ENCODE peak calls at places on chromosomes 16 and 17, in eight cellular contexts. K is spleen, Y is pancreas, H is heart right ventricle, T is heart left ventricle, X is right lobe of liver, P is lower lobe of right lung, G is body of pancreas. I is an unnamed sample. For H3K36me3, the result is how much of the 10 kb centered on the place peaks cover.

GRCh38 chr16:19463468-19464315 is 46.0 kb downstream of the TMC5 start:
- DNase-seq in K (no peak), X (no peak), Y (no peak), T (no peak), G (no peak), P (no peak), H (no peak), I (no peak)

GRCh38 chr17:57938061-57938502 is 17.1 kb downstream of the CUEDC1 start:
- DNase-seq in P (no peak), K (peak), Y (no peak), G (no peak), H (no peak), X (no peak), T (no peak), I (no peak)

GRCh38 chr17:58084317-58084981 is 1.2 kb downstream of the DYNLL2 start:
- DNase-seq in T (no peak), P (peak), K (peak), H (peak), X (peak), Y (peak), G (peak), I (peak)

GRCh38 chr16:54522596-54522995 is 236.0 kb upstream of the IRX3 start:
- DNase-seq in H (peak), P (no peak), Y (no peak), X (no peak), K (no peak), T (no peak), G (no peak), I (no peak)

GRCh38 chr17:76579281-76579680 is 6.4 kb downstream of the ST6GALNAC2 start:
- DNase-seq in P (no peak), Y (no peak), G (no peak), K (no peak), H (no peak), T (no peak), X (no peak), I (no peak)

GRCh38 chr16:89102035-89102776 is 8.6 kb downstream of the ACSF3 start:
- DNase-seq in K (no peak), Y (no peak), P (peak), X (peak), H (no peak), T (peak), G (no peak), I (no peak)

GRCh38 chr17:4892063-4892410 is 7.3 kb upstream of the C17orf107 start:
- DNase-seq in T (no peak), P (no peak), Y (no peak), H (no peak), X (peak), K (no peak), G (no peak), I (no peak)

GRCh38 chr16:21650517-21650916 is 1.9 kb downstream of the IGSF6 start:
- DNase-seq in H (no peak), K (no peak), G (no peak), Y (no peak), T (no peak), P (no peak), X (no peak), I (no peak)

GRCh38 chr16:55526448-55526847 is 17.6 kb downstream of the LPCAT2 start:
- DNase-seq in K (no peak), G (no peak), Y (no peak), P (no peak), H (peak), X (no peak), T (no peak), I (no peak)

GRCh38 chr17:77315551-77316190 is 174.9 kb downstream of the SEC14L1 start:
- DNase-seq in X (peak), K (peak), P (peak), Y (no peak), T (peak), H (no peak), G (no peak), I (peak)

GRCh38 chr17:19403021-19403420 is 8.0 kb upstream of the RNF112 start:
- DNase-seq in P (no peak), Y (no peak), K (no peak), X (no peak), H (no peak), T (no peak), G (no peak), I (no peak)

GRCh38 chr17:7405882-7406825 is 1.5 kb upstream of the NLGN2 start:
- DNase-seq in G (no peak), X (no peak), H (no peak), T (no peak), P (no peak), K (no peak), Y (no peak), I (no peak)

GRCh38 chr17:76873856-76874255 is 5.7 kb downstream of the MGAT5B start:
- DNase-seq in X (no peak), Y (no peak), P (no peak), T (no peak), G (no peak), K (no peak), H (no peak), I (no peak)

GRCh38 chr16:30637952-30638351 is 12.8 kb upstream of the PRR14 start:
- DNase-seq in G (no peak), Y (no peak), H (no peak), K (no peak), X (no peak), P (no peak), T (no peak), I (no peak)

GRCh38 chr17:64491034-64491860 is 5.6 kb downstream of the POLG2 start:
- DNase-seq in H (peak), T (no peak), X (no peak), Y (no peak), P (no peak), K (no peak), G (no peak), I (no peak)

GRCh38 chr17:50835563-50836231 is at the start of gene WFIKKN2:
- DNase-seq in T (no peak), P (no peak), K (no peak), H (no peak), Y (no peak), G (no peak), X (no peak), I (peak)

GRCh38 chr16:71807905-71808592 is 585 bp downstream of the AP1G1 start:
- DNase-seq in T (no peak), X (no peak), G (peak), H (no peak), P (no peak), K (no peak), Y (no peak), I (no peak)

GRCh38 chr16:8882041-8882617 is at the start of gene LITAFD:
- DNase-seq in X (peak), H (no peak), G (no peak), Y (no peak), P (no peak), T (no peak), K (no peak), I (no peak)

GRCh38 chr17:44840936-44841335 is 6.7 kb upstream of the HIGD1B start:
- DNase-seq in X (no peak), H (no peak), Y (no peak), K (no peak), G (no peak), P (no peak), T (no peak), I (no peak)

GRCh38 chr17:42414782-42415409 is 8.2 kb downstream of the CAVIN1 start:
- DNase-seq in G (no peak), P (peak), Y (no peak), H (no peak), T (no peak), K (peak), X (no peak), I (no peak)

GRCh38 chr16:48101069-48101674 is 54.6 kb downstream of the ABCC12 start:
- DNase-seq in Y (no peak), P (no peak), H (no peak), K (no peak), T (no peak), G (peak), X (no peak), I (no peak)

GRCh38 chr17:8192070-8192815 is 2.3 kb upstream of the BORCS6 start:
- DNase-seq in Y (peak), H (peak), G (peak), K (no peak), T (no peak), P (peak), X (peak), I (peak)

DNA sequence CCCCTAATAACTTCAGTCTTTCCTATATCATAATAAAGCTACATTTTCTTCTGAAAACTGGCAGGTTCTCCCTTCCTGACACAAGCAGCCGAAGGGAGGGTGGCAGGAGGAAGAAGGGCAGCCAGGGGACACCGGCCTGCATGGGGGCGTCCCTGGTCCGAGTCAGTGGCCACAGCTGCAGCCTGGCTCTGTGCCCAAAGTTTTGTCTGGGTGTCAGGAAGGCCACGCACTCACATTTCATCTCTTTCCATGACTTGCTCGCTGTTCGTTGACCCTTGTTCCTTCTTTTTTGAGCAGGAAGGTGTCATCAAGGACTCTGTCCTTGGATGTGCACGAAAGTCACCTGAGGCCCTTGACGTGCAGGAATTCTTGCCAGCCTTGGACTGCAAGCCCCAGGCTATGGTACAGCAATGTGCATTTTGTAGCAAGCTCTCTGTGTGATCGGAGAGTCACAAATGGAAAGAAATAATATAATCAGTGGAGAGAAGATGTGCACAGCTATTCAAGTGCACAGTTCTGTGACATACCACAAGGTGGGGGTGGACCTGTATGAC is 93.3 kb downstream of the TNFRSF13B start:
- DNase-seq in Y (no peak), H (no peak), G (no peak), X (no peak), K (peak), T (no peak), P (no peak), I (no peak)
- TF ChIP-seq CTCF in Y (no peak), H (no peak), G (no peak), X (no peak), K (no peak), T (no peak), P (no peak), I (no peak)

GRCh38 chr17:82437325-82437668 is 13.3 kb downstream of the CYBC1 start:
- DNase-seq in G (no peak), P (no peak), K (no peak), T (no peak), X (no peak), Y (no peak), H (no peak), I (no peak)
- H3K36me3 ChIP-seq in G (under half), P (under half), K (under half), T (under half), X (under half), Y (under half), H (under half), I (half or more)

GRCh38 chr16:4566144-4566543 is 10.0 kb downstream of the C16orf96 start:
- DNase-seq in G (no peak), T (no peak), K (no peak), P (no peak), X (no peak), Y (no peak), H (no peak), I (no peak)
- TF ChIP-seq CTCF in G (no peak), T (no peak), K (no peak), P (no peak), X (no peak), Y (no peak), H (no peak), I (no peak)

DNA sequence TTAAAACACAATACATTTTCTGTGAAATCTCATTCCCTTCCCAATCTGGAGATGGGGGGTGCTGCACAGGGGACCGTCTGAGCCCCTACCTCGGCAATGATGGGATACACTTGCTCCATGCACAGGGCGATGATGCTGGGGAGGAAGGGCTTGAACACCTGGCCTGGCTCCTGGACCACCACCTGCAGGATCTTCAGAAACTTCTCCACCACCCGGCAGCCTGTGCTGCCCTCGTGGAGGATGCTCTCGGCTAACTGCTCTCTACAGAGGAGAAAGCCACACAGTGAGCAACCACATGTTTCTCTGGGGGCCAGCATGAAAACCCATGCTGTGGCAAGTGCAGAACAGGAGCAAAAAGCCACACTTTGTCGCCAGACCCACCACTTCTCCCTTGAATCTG is 42.4 kb upstream of the GSG1L start:
- DNase-seq in T (no peak), G (no peak), X (no peak), Y (no peak), H (no peak), K (peak), P (no peak), I (no peak)
- H3K36me3 ChIP-seq in T (half or more), G (half or more), X (half or more), Y (half or more), H (under half), K (half or more), P (half or more), I (half or more)

DNA sequence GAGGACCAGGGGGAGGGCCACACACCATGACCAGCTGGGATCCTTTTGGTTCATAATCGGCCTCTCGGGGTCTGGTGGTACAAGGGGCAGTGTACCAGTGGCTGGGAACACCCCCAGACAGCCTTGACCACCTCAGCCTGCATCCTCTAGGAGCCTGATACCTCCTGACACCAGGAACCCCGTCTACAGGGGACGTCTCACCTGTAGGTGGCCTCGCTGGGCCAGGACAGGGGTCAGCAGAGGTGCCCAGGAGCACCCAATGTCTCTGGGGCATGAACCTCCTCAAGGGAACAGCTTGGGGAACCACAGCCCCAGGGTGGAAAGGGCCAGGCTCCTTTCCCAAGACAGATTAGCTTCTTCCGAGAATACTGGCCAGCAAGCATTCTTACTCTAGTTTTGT is 2.5 kb upstream of the METRNL start:
- DNase-seq in G (no peak), K (no peak), P (no peak), H (no peak), X (no peak), T (no peak), Y (no peak), I (no peak)
- TF ChIP-seq CTCF in G (peak), K (no peak), P (peak), H (peak), X (no peak), T (peak), Y (no peak), I (no peak)

GRCh38 chr17:2883544-2884203 is 87.4 kb downstream of the RAP1GAP2 start:
- DNase-seq in T (no peak), P (no peak), Y (no peak), H (peak), G (peak), K (no peak), X (no peak), I (no peak)
- H3K36me3 ChIP-seq in T (under half), P (under half), Y (under half), H (under half), G (under half), K (under half), X (under half), I (under half)

GRCh38 chr17:28185658-28186057 is 133.3 kb upstream of the TMEM97 start:
- DNase-seq in T (no peak), K (no peak), Y (no peak), H (no peak), P (no peak), X (no peak), G (no peak), I (no peak)
- TF ChIP-seq CTCF in T (no peak), K (no peak), Y (no peak), H (no peak), P (no peak), X (no peak), G (no peak), I (no peak)

GRCh38 chr16:521381-522210 is 5.9 kb upstream of the CAPN15 start:
- DNase-seq in K (no peak), X (no peak), H (no peak), P (no peak), T (no peak), Y (no peak), G (no peak), I (no peak)
- H3K36me3 ChIP-seq in K (under half), X (under half), H (under half), P (under half), T (under half), Y (under half), G (under half), I (under half)

DNA sequence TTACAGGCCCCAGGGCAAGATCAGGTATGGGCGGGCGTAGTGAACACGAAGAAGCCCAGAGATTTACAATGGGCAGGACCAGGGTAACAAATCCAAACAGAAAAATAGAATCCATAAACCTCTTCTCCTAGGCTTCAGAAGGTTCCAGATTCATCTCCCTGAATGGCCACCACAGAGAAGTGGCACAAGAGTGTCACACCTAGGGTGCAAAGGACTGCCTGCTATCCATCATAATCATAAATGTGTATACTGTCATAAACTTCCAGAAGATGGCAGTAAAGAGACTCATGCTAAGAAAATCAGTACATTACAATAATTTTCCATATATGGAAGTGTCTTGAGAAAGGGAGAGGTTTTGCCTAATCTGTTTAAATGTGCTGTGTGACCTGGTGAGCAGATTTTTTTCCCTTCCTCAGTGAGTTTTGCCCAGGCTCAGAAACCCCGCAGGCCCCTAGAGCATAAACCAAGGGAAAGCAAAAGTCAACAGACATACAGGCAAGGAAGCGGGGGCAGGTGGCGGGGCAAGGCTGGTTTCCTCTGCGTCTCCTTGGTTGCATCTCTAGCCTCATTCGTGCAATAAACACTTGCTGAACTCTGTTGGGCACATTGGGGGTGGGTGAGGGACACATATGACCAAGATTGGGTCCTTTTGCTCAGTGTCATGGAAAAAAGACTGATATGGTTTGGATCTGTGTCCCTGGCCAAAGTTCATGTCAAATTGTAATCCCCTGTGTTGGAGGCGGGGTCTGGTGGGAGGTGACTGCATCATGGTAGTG is 92.0 kb upstream of the CDH5 start:
- DNase-seq in K (no peak), G (no peak), H (no peak), T (no peak), P (no peak), X (no peak), Y (no peak), I (no peak)
- TF ChIP-seq CTCF in K (peak), G (peak), H (peak), T (peak), P (no peak), X (peak), Y (no peak), I (peak)

I was measured in tibial artery.